ENCODE peak calls at places on chromosome 9, in five cellular contexts. D is OCI-M1, Z is right lobe of liver, L is GM12865, G is chondrocyte. K is an unnamed sample.
A peak's percentile ranks its signal among the peaks of the same experiment; 100 is the strongest.

GRCh38 chr9:129231759-129232158 is 53.7 kb upstream of the IER5L start:
- DNase-seq in D (no peak), Z (no peak), L (no peak), G (peak; percentile 77), K (no peak)

GRCh38 chr9:101536938-101537337 is 3.3 kb downstream of the RNF20 start:
- DNase-seq in D (peak; percentile 33), Z (no peak), L (peak; percentile 9), G (no peak), K (no peak)

GRCh38 chr9:108549184-108549583 is 306.6 kb downstream of the ACTL7B start:
- DNase-seq in D (no peak), Z (no peak), L (no peak), G (no peak), K (no peak)

GRCh38 chr9:92977279-92977678 is 30.0 kb downstream of the FGD3 start:
- DNase-seq in D (no peak), Z (no peak), L (no peak), G (no peak), K (no peak)

GRCh38 chr9:91178281-91179236 is 183.2 kb downstream of the AUH start:
- DNase-seq in D (no peak), Z (no peak), L (no peak), G (no peak), K (no peak)

GRCh38 chr9:118170032-118170955 is 466.1 kb downstream of the TLR4 start:
- DNase-seq in D (peak; percentile 23), Z (peak; percentile 24), L (peak; percentile 33), G (no peak), K (no peak)

GRCh38 chr9:14806941-14807340 is 84.4 kb upstream of the CER1 start:
- DNase-seq in D (no peak), Z (no peak), L (no peak), G (no peak), K (no peak)

GRCh38 chr9:137433349-137433915 is 7.7 kb downstream of the ENTPD8 start:
- DNase-seq in D (no peak), Z (peak; percentile 14), L (no peak), G (peak; percentile 81), K (no peak)

GRCh38 chr9:8876303-8876702 is 1076.7 kb upstream of the DMAC1 start:
- DNase-seq in D (no peak), Z (no peak), L (no peak), G (no peak), K (no peak)

GRCh38 chr9:135822383-135822755 is 85.0 kb downstream of the CAMSAP1 start:
- DNase-seq in D (no peak), Z (no peak), L (no peak), G (peak; percentile 35), K (no peak)

GRCh38 chr9:128892223-128892892 is 10.4 kb downstream of the LRRC8A start:
- DNase-seq in D (no peak), Z (peak; percentile 80), L (no peak), G (no peak), K (no peak)

GRCh38 chr9:94014845-94015244 is 59.7 kb upstream of the BARX1 start:
- DNase-seq in D (no peak), Z (no peak), L (no peak), G (no peak), K (no peak)

GRCh38 chr9:124503713-124504529 is 3.3 kb downstream of the NR5A1 start:
- DNase-seq in D (no peak), Z (no peak), L (no peak), G (peak; percentile 74), K (no peak)

GRCh38 chr9:108743901-108744371 is 111.8 kb downstream of the ACTL7B start:
- DNase-seq in D (no peak), Z (no peak), L (no peak), G (no peak), K (no peak)

GRCh38 chr9:74770508-74771261 is 117.0 kb downstream of the TRPM6 start:
- DNase-seq in D (peak; percentile 78), Z (peak; percentile 28), L (peak; percentile 46), G (no peak), K (peak; percentile 16)

GRCh38 chr9:127452481-127453092 is 1.3 kb downstream of the LRSAM1 start:
- DNase-seq in D (no peak), Z (peak; percentile 85), L (no peak), G (no peak), K (no peak)

GRCh38 chr9:135504262-135505229 is 4.1 kb downstream of the MRPS2 start:
- DNase-seq in D (peak; percentile 65), Z (peak; percentile 54), L (peak; percentile 66), G (peak; percentile 82), K (peak; percentile 30)

GRCh38 chr9:114196924-114197570 is 41.7 kb downstream of the COL27A1 start:
- DNase-seq in D (no peak), Z (no peak), L (no peak), G (no peak), K (no peak)

GRCh38 chr9:9973062-9973461 is 639.7 kb downstream of the PTPRD start:
- DNase-seq in D (no peak), Z (no peak), L (no peak), G (no peak), K (no peak)

K was measured in stimulated activated CD8-positive, alpha-beta memory T cell treated with anti-CD3 and anti-CD28 coated beads, Interleukin-15, amount 100 ng/mL, for 48 hours.